ENCODE peak calls at places on chromosomes 13 and 19, in seven cellular contexts. N is tibial artery, U is mucosa of descending colon, H is Caco-2, B is brain microvascular endothelial cell, Y is GM06990, S is kidney epithelial cell. L is an unnamed sample.

GRCh38 chr13:21657538-21657937 is 13.3 kb upstream of the FGF9 start:
- DNase-seq in N (no peak), U (no peak), H (no peak), B (peak), Y (no peak), S (peak), L (no peak)

GRCh38 chr13:96248103-96248502 is 158.2 kb downstream of the HS6ST3 start:
- DNase-seq in N (no peak), U (no peak), H (no peak), B (no peak), Y (no peak), S (no peak), L (no peak)

GRCh38 chr19:2569596-2570465 is 93.9 kb downstream of the GADD45B start:
- DNase-seq in N (peak), U (peak), H (no peak), B (no peak), Y (no peak), S (no peak), L (no peak)

GRCh38 chr19:42242071-42242511 is 311 bp downstream of the GSK3A start:
- DNase-seq in N (no peak), U (no peak), H (no peak), B (no peak), Y (no peak), S (no peak), L (no peak)

GRCh38 chr13:38570706-38571105 is 116.2 kb upstream of the FREM2 start:
- DNase-seq in N (no peak), U (no peak), H (no peak), B (no peak), Y (no peak), S (no peak), L (no peak)

GRCh38 chr19:46860846-46861690 is at the start of gene ARHGAP35:
- DNase-seq in N (peak), U (peak), H (peak), B (no peak), Y (no peak), S (no peak), L (peak)

GRCh38 chr13:24063281-24063851 is 97.2 kb upstream of the SPATA13 start:
- DNase-seq in N (no peak), U (no peak), H (no peak), B (no peak), Y (no peak), S (no peak), L (no peak)

GRCh38 chr13:59673301-59673700 is 490.4 kb downstream of the DIAPH3 start:
- DNase-seq in N (no peak), U (no peak), H (no peak), B (no peak), Y (no peak), S (no peak), L (no peak)

GRCh38 chr13:45953082-45953481 is 99.5 kb downstream of the ZC3H13 start:
- DNase-seq in N (no peak), U (no peak), H (no peak), B (no peak), Y (no peak), S (no peak), L (no peak)

DNA sequence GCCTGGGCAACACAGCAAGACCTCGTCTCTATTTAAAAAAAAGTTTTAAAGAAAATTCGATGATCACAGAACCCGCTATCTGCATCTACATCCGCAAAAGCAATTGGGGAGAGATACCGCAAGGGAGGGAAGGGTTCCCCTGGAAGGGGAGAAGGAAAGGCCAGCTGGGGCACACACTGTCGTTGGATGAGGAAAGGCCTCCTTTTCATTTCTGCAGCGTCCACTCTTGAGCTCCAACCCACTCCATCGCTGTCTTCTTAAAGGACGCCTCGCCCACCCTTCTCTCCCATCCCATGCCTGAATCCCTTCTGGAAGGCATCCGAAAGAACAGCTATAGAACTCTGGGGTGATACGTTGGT is 3.2 kb upstream of the PRKCG start:
- DNase-seq in N (no peak), U (no peak), H (no peak), B (peak), Y (no peak), S (no peak), L (no peak)
- TF ChIP-seq CTCF in N (no peak), U (no peak), H (no peak), B (no peak), Y (no peak), S (no peak), L (no peak)

GRCh38 chr13:25233861-25234260 is 53.4 kb downstream of the MTMR6 start:
- DNase-seq in N (no peak), U (no peak), H (no peak), B (no peak), Y (no peak), S (no peak), L (no peak)

GRCh38 chr13:25237083-25237482 is 50.2 kb downstream of the MTMR6 start:
- DNase-seq in N (no peak), U (no peak), H (no peak), B (no peak), Y (no peak), S (no peak), L (no peak)

GRCh38 chr13:25231537-25231936 is 55.8 kb downstream of the MTMR6 start:
- DNase-seq in N (no peak), U (no peak), H (no peak), B (no peak), Y (no peak), S (no peak), L (no peak)

GRCh38 chr13:25227690-25228089 is 55.6 kb upstream of the AMER2 start:
- DNase-seq in N (no peak), U (no peak), H (no peak), B (no peak), Y (no peak), S (no peak), L (no peak)

GRCh38 chr13:25232937-25233515 is 54.3 kb downstream of the MTMR6 start:
- DNase-seq in N (no peak), U (no peak), H (peak), B (no peak), Y (no peak), S (no peak), L (peak)
- TF ChIP-seq CTCF in N (peak), U (no peak), H (peak), B (peak), Y (peak), S (peak), L (peak)

DNA sequence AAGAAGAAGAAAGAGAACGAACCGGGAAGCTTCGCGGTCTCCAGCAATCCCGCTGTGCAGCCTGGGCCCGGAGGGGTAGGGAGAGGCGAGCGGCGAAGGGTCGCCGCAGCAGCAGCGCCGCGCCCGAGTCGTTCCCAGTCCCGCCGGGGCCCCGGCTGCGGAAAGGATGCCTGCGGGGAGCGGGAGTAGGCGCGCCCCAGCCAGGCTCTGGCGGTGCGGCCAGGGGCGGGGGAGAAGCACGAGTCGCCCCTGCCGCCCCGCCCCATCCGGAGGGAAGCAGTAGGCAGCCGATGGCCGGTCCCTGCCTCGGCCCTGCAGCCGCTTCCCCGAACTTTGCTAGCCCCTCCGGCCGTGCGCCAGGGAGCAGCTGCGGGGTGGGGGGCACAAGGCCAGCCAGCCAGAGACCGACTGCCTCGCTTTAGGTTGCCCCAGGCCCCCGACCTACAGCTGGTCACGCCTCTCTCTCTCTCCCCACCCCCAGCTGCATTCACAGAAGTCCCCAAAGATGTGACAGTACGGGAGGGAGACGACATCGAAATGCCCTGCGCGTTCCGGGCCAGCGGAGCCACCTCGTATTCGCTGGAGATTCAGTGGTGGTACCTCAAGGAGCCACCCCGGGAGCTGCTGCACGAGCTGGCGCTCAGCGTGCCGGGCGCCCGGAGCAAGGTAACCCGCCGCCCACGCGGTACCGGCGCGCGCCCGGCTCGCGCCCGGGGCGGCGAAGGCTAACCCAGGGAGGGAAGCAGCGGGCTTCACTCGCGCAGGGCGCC is 1.1 kb downstream of the VSTM2B start:
- DNase-seq in N (no peak), U (no peak), H (no peak), B (no peak), Y (peak), S (no peak), L (peak)
- TF ChIP-seq CTCF in N (no peak), U (no peak), H (no peak), B (no peak), Y (peak), S (no peak), L (no peak)

GRCh38 chr19:40502647-40503046 is 35.8 kb downstream of the SPTBN4 start:
- DNase-seq in N (no peak), U (no peak), H (peak), B (no peak), Y (no peak), S (no peak), L (no peak)
- TF ChIP-seq CTCF in N (no peak), U (no peak), H (peak), B (peak), Y (no peak), S (no peak), L (no peak)

GRCh38 chr13:51938454-51938853 is 72.8 kb downstream of the ATP7B start:
- DNase-seq in N (no peak), U (no peak), H (no peak), B (no peak), Y (no peak), S (no peak), L (no peak)

GRCh38 chr13:51937320-51938290 is 73.6 kb downstream of the ATP7B start:
- DNase-seq in N (no peak), U (no peak), H (no peak), B (no peak), Y (no peak), S (no peak), L (no peak)

GRCh38 chr13:51933466-51934058 is 71.8 kb downstream of the CCDC70 start:
- DNase-seq in N (no peak), U (no peak), H (no peak), B (no peak), Y (no peak), S (no peak), L (no peak)

GRCh38 chr13:51934461-51935087 is 72.8 kb downstream of the CCDC70 start:
- DNase-seq in N (no peak), U (no peak), H (no peak), B (no peak), Y (no peak), S (no peak), L (no peak)

DNA sequence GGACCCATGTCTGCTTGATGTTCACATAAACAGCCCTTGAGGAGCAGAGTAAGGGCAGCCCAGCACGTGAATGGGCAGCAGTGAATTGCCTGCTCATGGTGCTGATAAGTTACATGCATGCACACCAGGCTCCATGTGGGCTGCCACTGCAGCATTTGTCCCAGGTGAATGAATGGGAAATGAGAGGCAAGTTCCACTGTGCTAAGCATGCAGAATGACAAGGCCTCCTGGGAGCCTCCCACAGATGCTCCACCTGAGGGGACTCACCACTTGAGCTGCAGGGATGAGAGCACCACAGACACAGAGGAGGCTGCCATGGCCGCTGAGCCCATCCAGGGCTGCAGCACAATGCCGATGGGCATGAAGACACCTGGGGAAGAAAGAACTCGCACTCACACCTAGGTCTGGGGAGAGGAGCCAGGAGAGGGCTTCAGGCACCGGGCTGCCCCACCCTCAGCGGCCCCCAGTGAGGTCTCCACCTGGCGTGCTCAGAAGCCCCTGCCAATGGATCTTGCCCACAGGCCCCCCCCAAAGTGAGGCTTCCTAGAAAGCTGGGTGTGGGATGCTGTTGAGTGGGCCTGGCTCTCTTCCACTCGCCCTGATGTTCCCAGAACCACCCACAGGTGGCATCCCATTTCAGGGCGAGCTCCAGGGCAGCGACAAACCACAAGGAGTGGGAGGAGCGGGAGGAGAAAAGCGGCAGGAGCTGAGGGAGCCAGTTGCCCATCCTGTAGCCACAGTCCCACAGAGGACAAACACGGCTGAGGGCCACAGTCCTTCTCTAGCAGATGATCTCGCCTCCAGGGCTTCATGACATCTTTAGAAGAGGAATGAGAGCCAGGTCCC is 73.8 kb downstream of the CCDC70 start:
- DNase-seq in N (no peak), U (peak), H (peak), B (no peak), Y (no peak), S (no peak), L (no peak)
- TF ChIP-seq CTCF in N (no peak), U (no peak), H (peak), B (peak), Y (peak), S (peak), L (no peak)

DNA sequence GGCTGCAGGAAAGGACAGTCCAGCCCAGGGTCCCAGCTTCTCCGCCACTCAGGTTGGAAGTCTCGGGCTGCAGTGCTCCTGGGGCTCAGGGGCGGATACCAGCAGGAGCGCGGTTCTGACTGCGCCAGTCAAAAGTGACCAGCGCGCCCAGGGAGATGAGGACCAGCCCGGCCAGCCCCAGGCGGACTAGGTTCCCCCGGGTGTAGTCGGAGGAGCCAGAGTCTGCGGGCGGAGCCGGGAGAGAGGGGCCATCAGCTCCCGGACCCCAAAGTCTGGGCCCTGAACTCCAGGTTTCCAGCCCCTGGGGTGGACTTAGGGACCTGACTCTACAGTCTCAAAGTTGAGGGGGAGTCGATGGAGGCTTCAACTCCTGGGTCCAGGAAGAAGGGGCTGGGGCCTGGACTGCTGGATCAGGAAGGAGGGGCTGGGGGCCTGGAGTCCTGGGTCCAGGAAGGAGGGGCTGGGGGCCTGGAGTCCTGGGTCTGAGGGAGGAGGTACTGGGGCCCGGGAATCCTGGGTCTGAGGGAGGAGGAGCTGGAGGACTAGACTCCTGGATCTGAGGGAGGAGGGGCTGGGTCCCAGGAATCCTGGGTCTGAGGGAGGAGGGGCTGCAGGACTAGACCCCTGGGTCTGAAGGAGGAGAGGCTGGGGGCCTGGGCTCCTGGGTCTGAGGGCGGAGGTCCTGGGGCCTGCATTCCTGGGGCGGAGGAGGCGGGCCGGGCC is 5.3 kb downstream of the OSCAR start:
- DNase-seq in N (no peak), U (no peak), H (no peak), B (no peak), Y (no peak), S (no peak), L (no peak)
- TF ChIP-seq CTCF in N (no peak), U (no peak), H (no peak), B (no peak), Y (no peak), S (no peak), L (no peak)